ENCODE peak calls at places on chromosomes 1 and 21, in six cellular contexts. Y is fibroblast of lung, W is lower lobe of right lung, E is tibial artery, U is heart right ventricle, K is left ventricle myocardium inferior. T is an unnamed sample. For H3K27me3, the result is how much of the 10 kb centered on the place peaks cover.

GRCh38 chr1:12057940-12058687 is 5.0 kb upstream of the TNFRSF8 start:
- DNase-seq in W (no peak), K (no peak), Y (no peak), E (no peak), U (no peak), T (no peak)

GRCh38 chr1:65049941-65050713 is 83.8 kb upstream of the JAK1 start:
- DNase-seq in Y (no peak), K (no peak), U (no peak), W (no peak), E (no peak), T (no peak)

GRCh38 chr1:20344738-20345137 is 54.1 kb downstream of the VWA5B1 start:
- DNase-seq in K (no peak), W (no peak), U (no peak), Y (no peak), E (no peak), T (no peak)

GRCh38 chr1:31859719-31860118 is 43.9 kb upstream of the SPOCD1 start:
- DNase-seq in W (no peak), Y (no peak), K (no peak), E (no peak), U (no peak), T (no peak)

GRCh38 chr1:94048413-94049164 is 72.4 kb downstream of the ABCA4 start:
- DNase-seq in K (no peak), U (peak), W (no peak), E (no peak), Y (peak), T (no peak)

GRCh38 chr21:44285102-44285501 is 574 bp upstream of the AIRE start:
- DNase-seq in K (no peak), U (no peak), W (no peak), Y (no peak), E (no peak), T (no peak)

GRCh38 chr21:42644223-42645208 is 8.9 kb upstream of the PDE9A start:
- DNase-seq in W (peak), K (no peak), Y (peak), U (no peak), E (no peak), T (no peak)

GRCh38 chr1:1677718-1678580 is 14.6 kb downstream of the SLC35E2B start:
- DNase-seq in E (peak), K (no peak), U (peak), Y (no peak), W (peak), T (peak)

GRCh38 chr1:42533101-42533863 is 70.2 kb downstream of the CCDC30 start:
- DNase-seq in U (no peak), Y (peak), W (no peak), K (no peak), E (no peak), T (no peak)

GRCh38 chr1:193754732-193755427 is 568.5 kb upstream of the B3GALT2 start:
- DNase-seq in U (no peak), K (no peak), W (no peak), E (no peak), Y (peak), T (no peak)

GRCh38 chr1:214514032-214514818 is 37.2 kb downstream of the PTPN14 start:
- DNase-seq in W (no peak), Y (peak), E (no peak), U (no peak), K (no peak), T (no peak)

GRCh38 chr1:113628997-113629396 is 130.3 kb downstream of the PHTF1 start:
- DNase-seq in W (no peak), E (no peak), U (no peak), K (no peak), Y (no peak), T (no peak)

GRCh38 chr1:1929639-1930545 is 10.8 kb upstream of the TMEM52 start:
- DNase-seq in W (no peak), U (no peak), Y (no peak), K (no peak), E (peak), T (no peak)

GRCh38 chr1:147654511-147654910 is 15.8 kb downstream of the ACP6 start:
- DNase-seq in K (no peak), W (no peak), E (no peak), Y (no peak), U (no peak), T (no peak)

GRCh38 chr1:10734900-10735602 is 61.4 kb downstream of the CASZ1 start:
- DNase-seq in K (peak), E (no peak), W (no peak), Y (no peak), U (no peak), T (no peak)

GRCh38 chr1:229150518-229150917 is 120.4 kb upstream of the RAB4A start:
- DNase-seq in Y (no peak), U (no peak), E (no peak), K (no peak), W (no peak), T (no peak)

GRCh38 chr1:161119379-161120061 is 1.6 kb downstream of the NIT1 start:
- DNase-seq in E (no peak), U (no peak), W (no peak), K (no peak), Y (peak), T (peak)

GRCh38 chr1:234970731-234971476 is 157.7 kb downstream of the TOMM20 start:
- DNase-seq in W (peak), K (peak), U (peak), E (peak), Y (peak), T (no peak)

GRCh38 chr1:201042663-201043461 is 19.3 kb upstream of the KIF21B start:
- DNase-seq in U (peak), K (peak), W (peak), E (no peak), Y (peak), T (peak)

GRCh38 chr1:185431612-185432011 is 114.6 kb upstream of the IVNS1ABP start:
- DNase-seq in Y (no peak), E (no peak), U (no peak), W (no peak), K (no peak), T (no peak)

GRCh38 chr1:185421485-185422100 is 104.5 kb upstream of the IVNS1ABP start:
- DNase-seq in K (no peak), Y (no peak), E (no peak), W (no peak), U (no peak), T (no peak)

GRCh38 chr1:185432943-185433342 is 115.9 kb upstream of the IVNS1ABP start:
- DNase-seq in K (no peak), W (no peak), E (no peak), U (no peak), Y (no peak), T (no peak)

GRCh38 chr1:185426761-185427698 is 110.0 kb upstream of the IVNS1ABP start:
- DNase-seq in Y (no peak), U (peak), K (peak), E (peak), W (no peak), T (no peak)
- H3K27ac ChIP-seq in Y (no peak), U (peak), K (peak), E (no peak), W (no peak), T (no peak)

GRCh38 chr21:20424943-20425342 is 573.3 kb upstream of the NCAM2 start:
- DNase-seq in K (no peak), W (no peak), Y (no peak), E (no peak), U (no peak), T (no peak)
- TF ChIP-seq CTCF in K (no peak), W (no peak), Y (no peak), E (no peak), U (no peak), T (no peak)

DNA sequence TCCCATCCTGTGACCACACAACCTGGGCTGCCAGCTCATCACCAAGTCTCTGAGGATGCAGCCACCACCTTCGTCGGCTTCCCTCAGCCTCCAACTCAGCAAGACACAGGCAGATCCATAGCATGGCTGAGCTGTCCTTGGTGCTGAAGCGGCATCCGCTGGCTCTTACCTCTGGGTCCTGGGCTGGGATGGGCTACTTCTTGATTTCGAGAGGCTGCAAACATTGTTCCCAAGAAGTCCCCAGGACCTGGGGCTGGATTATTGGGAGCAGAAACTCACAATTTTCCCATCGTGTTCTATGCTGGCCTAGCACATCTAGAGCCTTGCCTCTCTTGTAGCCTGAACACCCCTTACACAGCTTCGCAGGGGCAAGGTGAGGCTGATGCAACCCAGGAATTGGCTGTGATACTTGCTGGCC is 24.9 kb upstream of the C1QA start:
- DNase-seq in K (peak), Y (peak), W (peak), U (peak), E (no peak), T (no peak)
- H3K27me3 ChIP-seq in K (half or more), Y (under half), W (under half), U (half or more), E (under half), T (under half)

GRCh38 chr1:15213333-15213732 is 33.7 kb upstream of the FHAD1 start:
- DNase-seq in K (no peak), W (no peak), U (no peak), Y (peak), E (no peak), T (no peak)
- H3K27ac ChIP-seq in K (peak), W (peak), U (peak), Y (peak), E (peak), T (no peak)